ENCODE peak calls at places on chromosomes 12 and 14, in nine cellular contexts. K, B, T, E, Y, Q, F, M and R are unnamed samples.

GRCh38 chr12:70606001-70606400 is 31.2 kb downstream of the PTPRB start:
- DNase-seq in M (no peak), B (no peak), T (no peak), K (no peak), E (no peak), F (no peak), Y (no peak), Q (no peak), R (no peak)

GRCh38 chr14:73140924-73141323 is 4.6 kb downstream of the PSEN1 start:
- DNase-seq in K (no peak), E (no peak), Y (no peak), T (no peak), M (no peak), Q (no peak), B (no peak), F (no peak), R (no peak)

GRCh38 chr12:92242917-92243316 is 97.3 kb upstream of the BTG1 start:
- DNase-seq in E (no peak), F (no peak), M (no peak), B (no peak), Q (no peak), Y (no peak), K (no peak), T (no peak), R (peak; percentile 12)

GRCh38 chr12:109532721-109533486 is 40.4 kb downstream of the MMAB start:
- DNase-seq in Q (no peak), T (no peak), M (no peak), K (no peak), F (no peak), E (no peak), B (no peak), Y (no peak), R (no peak)

GRCh38 chr14:34098045-34098984 is 147.4 kb upstream of the EGLN3 start:
- DNase-seq in Q (peak; percentile 39), M (peak; percentile 52), B (peak; percentile 46), T (no peak), E (peak; percentile 35), Y (peak; percentile 36), F (peak; percentile 70), K (no peak), R (peak; percentile 18)

GRCh38 chr14:80959448-80960006 is 4.1 kb downstream of the TSHR start:
- DNase-seq in K (no peak), E (no peak), M (no peak), B (no peak), Q (no peak), Y (peak; percentile 91), T (no peak), F (no peak), R (no peak)

GRCh38 chr14:39247256-39247655 is 13.5 kb downstream of the MIA2 start:
- DNase-seq in T (no peak), M (no peak), K (no peak), B (no peak), Q (no peak), Y (no peak), E (no peak), F (no peak), R (no peak)

GRCh38 chr12:99824900-99825562 is 159.7 kb downstream of the ANKS1B start:
- DNase-seq in B (no peak), Y (no peak), M (no peak), F (no peak), Q (no peak), E (no peak), T (no peak), K (no peak), R (no peak)

GRCh38 chr12:2785017-2785416 is 9.8 kb upstream of the FKBP4 start:
- DNase-seq in E (no peak), T (no peak), F (no peak), B (no peak), M (no peak), Q (no peak), K (peak; percentile 37), Y (no peak), R (no peak)

GRCh38 chr12:110676171-110676570 is 12.7 kb downstream of the HVCN1 start:
- DNase-seq in T (no peak), Q (no peak), M (no peak), Y (no peak), F (no peak), B (no peak), E (no peak), K (no peak), R (no peak)

GRCh38 chr12:47388712-47389111 is 309.0 kb upstream of the AMIGO2 start:
- DNase-seq in T (no peak), B (no peak), M (no peak), Q (no peak), E (no peak), F (no peak), K (no peak), Y (no peak), R (no peak)

GRCh38 chr12:47387991-47388390 is 308.2 kb upstream of the AMIGO2 start:
- DNase-seq in E (no peak), Q (no peak), M (no peak), B (no peak), F (no peak), K (no peak), Y (no peak), T (no peak), R (no peak)

GRCh38 chr12:47393403-47393790 is 312.4 kb downstream of the RPAP3 start:
- DNase-seq in E (no peak), K (no peak), B (no peak), T (no peak), Q (no peak), F (no peak), Y (no peak), M (no peak), R (no peak)

GRCh38 chr12:47394070-47394469 is 311.8 kb downstream of the RPAP3 start:
- DNase-seq in T (no peak), B (no peak), M (no peak), Y (no peak), E (no peak), Q (no peak), F (no peak), K (no peak), R (no peak)

GRCh38 chr12:47391566-47391965 is 311.8 kb upstream of the AMIGO2 start:
- DNase-seq in Y (no peak), T (no peak), M (no peak), E (no peak), Q (no peak), K (no peak), F (no peak), B (peak; percentile 26), R (no peak)
- TF ChIP-seq EP300 in Y (no peak), T (no peak), M (no peak), E (no peak), Q (no peak), K (no peak), F (no peak), B (no peak), R (no peak)

DNA sequence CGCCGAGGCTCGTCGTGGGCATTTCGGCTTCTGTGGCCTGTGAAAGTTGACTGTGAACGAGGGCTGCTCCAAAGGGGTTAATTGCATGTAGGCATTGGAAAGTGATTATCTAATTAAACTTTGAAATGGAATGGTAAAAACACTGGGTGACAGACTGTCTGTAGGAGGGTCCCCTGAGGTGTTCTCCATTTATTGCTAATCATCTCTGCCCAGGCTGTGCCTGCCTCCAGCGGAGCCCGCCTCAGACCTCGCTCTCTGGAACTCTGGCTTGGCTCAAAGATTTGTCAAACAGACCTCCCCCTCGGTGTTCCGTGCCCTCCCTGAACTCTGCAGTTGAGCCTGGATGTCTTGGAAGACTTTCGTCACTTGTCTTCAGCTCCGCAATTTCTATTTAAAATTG is 50.2 kb upstream of the VRK1 start:
- DNase-seq in K (no peak), Y (no peak), Q (no peak), T (no peak), B (no peak), F (no peak), E (no peak), M (no peak), R (no peak)
- TF ChIP-seq CTCF in K (no peak), Y (no peak), Q (no peak), T (no peak), B (no peak), F (no peak), E (no peak), M (no peak), R (no peak)

DNA sequence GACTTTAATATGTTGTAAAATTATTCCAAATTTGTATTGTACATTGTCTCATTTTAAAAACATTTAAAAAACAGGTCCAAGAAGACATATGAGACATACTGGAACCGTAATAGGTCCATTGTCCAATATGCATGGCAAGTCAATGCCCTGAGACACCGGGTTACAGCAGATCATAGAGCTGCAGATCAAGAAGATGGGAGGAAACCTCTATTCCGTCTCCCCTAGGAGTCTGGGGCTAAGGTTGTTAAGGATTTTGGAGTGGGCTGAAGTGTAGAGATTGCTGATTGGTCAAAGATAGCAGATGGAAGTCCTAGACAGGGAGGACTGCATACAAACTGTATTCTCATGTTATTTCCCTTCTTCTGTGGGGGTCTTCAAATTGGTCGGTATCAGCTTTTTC is 108.3 kb upstream of the PLEKHA5 start:
- DNase-seq in E (no peak), Q (no peak), M (no peak), Y (no peak), T (no peak), F (no peak), B (no peak), K (no peak), R (no peak)
- TF ChIP-seq EP300 in E (no peak), Q (no peak), M (no peak), Y (no peak), T (no peak), F (no peak), B (no peak), K (no peak), R (no peak)

GRCh38 chr12:65895031-65895430 is 70.7 kb downstream of the HMGA2 start:
- DNase-seq in T (no peak), Q (no peak), F (no peak), Y (no peak), E (no peak), M (no peak), B (no peak), K (no peak), R (no peak)
- TF ChIP-seq CTCF in T (no peak), Q (no peak), F (no peak), Y (no peak), E (no peak), M (no peak), B (no peak), K (no peak), R (no peak)

GRCh38 chr14:23600806-23601205 is 22.2 kb upstream of the JPH4 start:
- DNase-seq in M (no peak), Y (no peak), T (no peak), K (no peak), B (no peak), F (no peak), Q (no peak), E (no peak), R (no peak)
- TF ChIP-seq EP300 in M (no peak), Y (no peak), T (no peak), K (no peak), B (no peak), F (no peak), Q (no peak), E (no peak), R (no peak)